ENCODE peak calls at places on chromosomes 3 and 15, in eight cellular contexts. A is dermis blood vessel endothelial cell; E is transverse colon; U is lower leg skin; O is trophoblast cell; F is foreskin fibroblast; T is activated CD4-positive, alpha-beta T cell treated with anti-CD3 and anti-CD28 coated beads, Interleukin-2, amount 50 U/mL, for 24 hours; K is AG20443. Z is an unnamed sample.

GRCh38 chr3:21795863-21796392 is 44.9 kb upstream of the ZNF385D start:
- DNase-seq in O (no peak), A (no peak), T (no peak), F (peak), U (no peak), E (no peak), K (no peak), Z (no peak)

GRCh38 chr3:182180646-182181385 is 469.1 kb downstream of the SOX2 start:
- DNase-seq in U (no peak), E (no peak), F (no peak), A (no peak), K (no peak), O (peak), T (no peak), Z (no peak)

GRCh38 chr3:197306374-197307086 is 8.1 kb upstream of the DLG1 start:
- DNase-seq in O (peak), K (peak), T (no peak), F (peak), E (no peak), U (no peak), A (peak), Z (no peak)

GRCh38 chr3:122233109-122233952 is 49.9 kb downstream of the CASR start:
- DNase-seq in F (no peak), K (no peak), U (peak), O (peak), E (peak), T (no peak), A (no peak), Z (peak)

GRCh38 chr15:69755571-69756310 is 303.1 kb downstream of the RPLP1 start:
- DNase-seq in A (no peak), E (peak), U (no peak), F (no peak), T (peak), K (no peak), O (no peak), Z (no peak)

GRCh38 chr15:34182942-34183341 is 27.0 kb downstream of the KATNBL1 start:
- DNase-seq in F (no peak), A (peak), K (no peak), T (no peak), U (no peak), O (peak), E (no peak), Z (no peak)

GRCh38 chr15:39583586-39584265 is 2.8 kb downstream of the THBS1 start:
- DNase-seq in K (no peak), T (no peak), A (peak), F (peak), E (peak), O (no peak), U (no peak), Z (no peak)

GRCh38 chr3:10226293-10226692 is 22.0 kb upstream of the TATDN2 start:
- DNase-seq in E (peak), U (no peak), K (no peak), F (no peak), A (no peak), O (no peak), T (no peak), Z (no peak)

GRCh38 chr3:171959532-171960044 is 79.8 kb upstream of the FNDC3B start:
- DNase-seq in O (no peak), T (no peak), F (no peak), K (no peak), E (peak), A (no peak), U (no peak), Z (no peak)

GRCh38 chr3:188437921-188438320 is 284.0 kb downstream of the LPP start:
- DNase-seq in K (no peak), F (no peak), O (no peak), A (peak), E (no peak), T (no peak), U (no peak), Z (no peak)

Z was measured in ascending aorta.